ENCODE peak calls at places on chromosomes 7 and 10, in ten cellular contexts. V, G, U, E, L, Z, I, T, N and H are unnamed samples. For H3K4me1, the result is how much of the 10 kb centered on the place peaks cover.

GRCh38 chr7:81627565-81628287 is 142.1 kb downstream of the HGF start:
- DNase-seq in V (no peak), G (no peak), U (no peak), E (no peak), L (no peak), Z (no peak), I (no peak), T (peak), N (no peak), H (no peak)

GRCh38 chr7:26648429-26649015 is 215.9 kb downstream of the SKAP2 start:
- DNase-seq in V (no peak), G (no peak), U (no peak), E (no peak), L (no peak), Z (no peak), I (no peak), T (peak), N (no peak), H (no peak)

GRCh38 chr10:121096617-121097431 is 245.7 kb downstream of the WDR11 start:
- DNase-seq in V (peak), G (peak), U (peak), E (peak), L (no peak), Z (no peak), I (peak), T (peak), N (no peak), H (peak)

GRCh38 chr7:41984888-41985287 is 252.1 kb downstream of the GLI3 start:
- DNase-seq in V (no peak), G (no peak), U (no peak), E (no peak), L (no peak), Z (no peak), I (no peak), T (peak), N (no peak), H (no peak)

GRCh38 chr10:55287346-55287745 is 486.3 kb upstream of the PCDH15 start:
- DNase-seq in V (no peak), G (no peak), U (no peak), E (no peak), L (no peak), Z (no peak), I (no peak), T (peak), N (no peak), H (no peak)

GRCh38 chr10:58807631-58808024 is 295.0 kb downstream of the BICC1 start:
- DNase-seq in V (no peak), G (no peak), U (no peak), E (no peak), L (no peak), Z (no peak), I (no peak), T (no peak), N (no peak), H (no peak)

GRCh38 chr7:66198461-66198860 is 6.7 kb upstream of the TPST1 start:
- DNase-seq in V (no peak), G (no peak), U (no peak), E (peak), L (no peak), Z (no peak), I (no peak), T (no peak), N (peak), H (no peak)

GRCh38 chr7:70600993-70601392 is 531.0 kb upstream of the GALNT17 start:
- DNase-seq in V (no peak), G (no peak), U (no peak), E (no peak), L (no peak), Z (no peak), I (no peak), T (no peak), N (no peak), H (no peak)

GRCh38 chr7:124603066-124603465 is 162.5 kb downstream of the GPR37 start:
- DNase-seq in V (no peak), G (no peak), U (no peak), E (no peak), L (no peak), Z (no peak), I (no peak), T (no peak), N (no peak), H (no peak)

GRCh38 chr10:69086131-69086530 is 1.8 kb upstream of the SRGN start:
- DNase-seq in V (peak), G (no peak), U (no peak), E (no peak), L (no peak), Z (no peak), I (peak), T (no peak), N (no peak), H (no peak)

GRCh38 chr7:106419455-106420182 is 134.8 kb upstream of the NAMPT start:
- DNase-seq in V (no peak), G (no peak), U (no peak), E (no peak), L (no peak), Z (no peak), I (no peak), T (peak), N (no peak), H (no peak)

GRCh38 chr10:62610649-62611229 is 193.8 kb upstream of the ADO start:
- DNase-seq in V (peak), G (peak), U (peak), E (peak), L (peak), Z (peak), I (peak), T (peak), N (peak), H (peak)

GRCh38 chr7:84191261-84191660 is 3.3 kb downstream of the SEMA3A start:
- DNase-seq in V (no peak), G (no peak), U (no peak), E (no peak), L (no peak), Z (no peak), I (no peak), T (no peak), N (no peak), H (no peak)

GRCh38 chr10:43576062-43576461 is 1.6 kb upstream of the ZNF239 start:
- DNase-seq in V (no peak), G (no peak), U (no peak), E (no peak), L (no peak), Z (no peak), I (no peak), T (no peak), N (no peak), H (no peak)

GRCh38 chr7:157601530-157601929 is 264.7 kb downstream of the DNAJB6 start:
- DNase-seq in V (no peak), G (no peak), U (no peak), E (no peak), L (no peak), Z (no peak), I (no peak), T (no peak), N (peak), H (no peak)

GRCh38 chr10:23343591-23344225 is 889 bp downstream of the C10orf67 start:
- DNase-seq in V (peak), G (peak), U (peak), E (peak), L (peak), Z (peak), I (peak), T (peak), N (peak), H (peak)

GRCh38 chr7:28602282-28602681 is 190.0 kb downstream of the CREB5 start:
- DNase-seq in V (no peak), G (no peak), U (no peak), E (no peak), L (no peak), Z (no peak), I (no peak), T (no peak), N (no peak), H (no peak)

GRCh38 chr7:83835424-83835823 is 186.5 kb upstream of the SEMA3E start:
- DNase-seq in V (no peak), G (no peak), U (no peak), E (no peak), L (no peak), Z (no peak), I (no peak), T (no peak), N (no peak), H (no peak)

GRCh38 chr10:119928411-119928810 is 35.9 kb downstream of the SEC23IP start:
- DNase-seq in V (no peak), G (no peak), U (no peak), E (no peak), L (no peak), Z (no peak), I (no peak), T (no peak), N (no peak), H (no peak)

GRCh38 chr10:119931873-119932272 is 39.3 kb downstream of the SEC23IP start:
- DNase-seq in V (no peak), G (no peak), U (no peak), E (no peak), L (no peak), Z (no peak), I (no peak), T (peak), N (no peak), H (no peak)

GRCh38 chr10:119933179-119933578 is 40.6 kb downstream of the SEC23IP start:
- DNase-seq in V (no peak), G (no peak), U (no peak), E (no peak), L (no peak), Z (no peak), I (no peak), T (no peak), N (no peak), H (no peak)

DNA sequence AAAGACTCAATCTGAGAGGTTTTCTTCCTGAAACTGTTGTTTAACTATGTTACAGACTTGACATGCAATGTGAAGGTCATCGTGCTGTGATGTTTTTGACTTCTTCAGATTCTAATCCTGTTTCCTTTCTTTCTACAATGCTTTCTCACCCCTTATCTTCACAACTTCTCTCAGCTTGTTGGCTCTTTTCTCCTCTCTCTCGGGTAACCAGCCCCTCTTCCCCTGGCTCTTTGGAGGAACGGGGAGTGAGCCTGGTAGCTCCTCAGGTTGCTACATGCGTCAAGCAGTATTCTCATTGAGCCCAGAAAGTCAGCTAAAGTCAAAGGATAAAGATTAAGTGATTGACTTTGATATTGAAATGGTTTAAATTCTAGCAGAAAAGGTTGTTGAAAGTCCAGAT is 40.1 kb downstream of the SEC23IP start:
- DNase-seq in V (no peak), G (no peak), U (no peak), E (peak), L (no peak), Z (no peak), I (no peak), T (no peak), N (no peak), H (no peak)
- H3K27ac ChIP-seq in V (no peak), G (no peak), U (no peak), E (no peak), L (no peak), Z (no peak), I (no peak), T (no peak), N (no peak), H (no peak)

DNA sequence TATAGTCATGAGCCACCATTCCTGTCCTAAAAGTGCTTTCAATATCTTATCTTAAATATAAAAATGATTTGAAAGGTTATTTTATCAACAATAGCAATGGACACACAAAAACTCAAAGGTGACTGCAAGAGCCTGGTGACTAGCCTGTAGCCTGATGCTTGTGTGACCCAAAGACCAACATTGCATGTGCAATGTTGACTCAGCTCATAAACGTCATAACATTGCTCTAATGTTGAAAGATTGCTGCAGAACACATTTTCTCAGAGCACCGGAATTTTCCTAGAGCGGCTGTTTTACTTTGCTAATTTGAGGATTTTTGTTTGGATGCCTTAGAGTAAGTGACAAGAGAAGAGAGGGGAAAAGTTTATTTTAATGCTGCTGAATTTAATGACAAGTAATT is 107.1 kb downstream of the RAB18 start:
- DNase-seq in V (no peak), G (no peak), U (no peak), E (no peak), L (no peak), Z (no peak), I (no peak), T (peak), N (no peak), H (no peak)
- H3K4me1 ChIP-seq in V (under half), G (under half), U (under half), E (under half), L (under half), Z (under half), I (under half), T (under half), N (under half), H (under half)

GRCh38 chr10:13890617-13891541 is 304.1 kb downstream of the PRPF18 start:
- DNase-seq in V (no peak), G (no peak), U (no peak), E (peak), L (no peak), Z (no peak), I (peak), T (peak), N (no peak), H (no peak)
- H3K27ac ChIP-seq in V (peak), G (peak), U (peak), E (peak), L (peak), Z (no peak), I (peak), T (peak), N (peak), H (peak)

GRCh38 chr10:124072541-124072940 is 20.9 kb downstream of the CHST15 start:
- DNase-seq in V (no peak), G (no peak), U (no peak), E (no peak), L (no peak), Z (no peak), I (no peak), T (no peak), N (peak), H (no peak)

GRCh38 chr10:124070666-124071065 is 22.7 kb downstream of the CHST15 start:
- DNase-seq in V (no peak), G (no peak), U (no peak), E (no peak), L (no peak), Z (no peak), I (no peak), T (no peak), N (peak), H (no peak)

GRCh38 chr10:124072106-124072505 is 21.3 kb downstream of the CHST15 start:
- DNase-seq in V (no peak), G (no peak), U (peak), E (no peak), L (no peak), Z (no peak), I (no peak), T (no peak), N (peak), H (no peak)

GRCh38 chr10:124069341-124069740 is 24.1 kb downstream of the CHST15 start:
- DNase-seq in V (no peak), G (no peak), U (no peak), E (no peak), L (no peak), Z (no peak), I (no peak), T (no peak), N (no peak), H (no peak)

DNA sequence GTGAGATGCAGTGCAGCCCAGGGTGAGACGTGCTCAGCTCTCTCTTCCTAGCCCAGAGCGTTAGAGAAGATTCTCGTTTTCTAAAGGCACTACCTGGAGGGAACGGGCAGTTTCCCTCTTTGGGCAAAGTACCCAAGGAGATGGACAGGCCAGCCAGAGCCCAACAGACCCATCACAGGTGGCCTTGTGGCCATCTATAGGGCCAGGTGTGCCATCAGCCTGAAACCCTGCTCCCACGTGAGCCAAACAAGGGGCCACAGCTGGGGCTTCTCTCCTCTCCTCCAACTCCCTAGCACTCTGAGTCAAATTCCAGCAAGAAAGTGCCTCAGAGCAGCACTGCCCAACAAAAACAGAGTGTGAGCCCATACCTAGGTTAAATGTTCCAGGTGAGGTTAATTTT is 22.3 kb downstream of the CHST15 start:
- DNase-seq in V (no peak), G (no peak), U (no peak), E (no peak), L (no peak), Z (no peak), I (no peak), T (no peak), N (peak), H (no peak)
- H3K4me1 ChIP-seq in V (under half), G (under half), U (under half), E (under half), L (under half), Z (under half), I (half or more), T (under half), N (half or more), H (under half)

GRCh38 chr10:70174058-70174741 is 3.9 kb upstream of the SAR1A start:
- DNase-seq in V (no peak), G (no peak), U (peak), E (peak), L (peak), Z (peak), I (no peak), T (no peak), N (no peak), H (no peak)
- H3K27ac ChIP-seq in V (no peak), G (no peak), U (peak), E (no peak), L (peak), Z (no peak), I (no peak), T (no peak), N (peak), H (peak)

DNA sequence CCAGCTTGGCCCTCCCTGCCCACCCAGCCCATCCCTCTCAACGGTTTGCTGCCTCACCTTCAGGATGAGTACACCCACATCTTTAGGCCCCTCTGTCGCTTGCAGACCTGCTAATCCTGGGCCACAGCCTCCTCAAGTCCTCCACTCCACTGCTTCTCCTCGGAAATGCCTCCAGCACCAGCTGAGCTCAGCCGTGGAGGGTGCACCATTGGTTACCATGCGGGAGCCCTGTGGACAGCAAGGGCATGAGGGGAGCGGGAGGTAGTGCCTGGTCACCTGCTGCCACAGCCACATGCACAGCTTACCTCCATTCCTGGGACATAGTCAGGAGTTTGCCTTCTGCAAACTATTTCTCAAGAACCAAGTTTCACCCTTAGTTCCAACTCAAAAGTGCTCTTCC is 286.3 kb upstream of the ZMIZ1 start:
- DNase-seq in V (no peak), G (no peak), U (no peak), E (peak), L (no peak), Z (no peak), I (no peak), T (no peak), N (peak), H (no peak)
- H3K4me1 ChIP-seq in V (under half), G (half or more), U (under half), E (under half), L (under half), Z (under half), I (under half), T (under half), N (under half), H (half or more)